ENCODE peak calls at places on chromosome 12, in seven cellular contexts. E, D, O, P, U, B and Z are unnamed samples.

GRCh38 chr12:92438641-92439396 is 264.0 kb upstream of the PLEKHG7 start:
- DNase-seq in E (no peak), D (peak; percentile 25), O (no peak), P (no peak), U (peak; percentile 9), B (no peak), Z (no peak)

GRCh38 chr12:113196996-113197395 is 11.5 kb downstream of the RITA1 start:
- DNase-seq in E (no peak), D (peak; percentile 71), O (peak; percentile 74), P (no peak), U (peak; percentile 63), B (peak; percentile 91), Z (peak; percentile 82)

GRCh38 chr12:31390991-31391390 is 65.0 kb upstream of the SINHCAF start:
- DNase-seq in E (no peak), D (no peak), O (no peak), P (no peak), U (peak; percentile 9), B (peak; percentile 66), Z (no peak)

GRCh38 chr12:67650528-67651379 is 2.2 kb downstream of the DYRK2 start:
- DNase-seq in E (no peak), D (no peak), O (no peak), P (no peak), U (no peak), B (peak; percentile 69), Z (no peak)

GRCh38 chr12:94165670-94166069 is 17.3 kb downstream of the PLXNC1 start:
- DNase-seq in E (no peak), D (no peak), O (no peak), P (no peak), U (no peak), B (no peak), Z (no peak)

GRCh38 chr12:121295123-121295745 is 1.3 kb downstream of the CAMKK2 start:
- DNase-seq in E (no peak), D (peak; percentile 49), O (no peak), P (no peak), U (peak; percentile 59), B (peak; percentile 77), Z (no peak)

GRCh38 chr12:50083301-50083700 is 1.8 kb upstream of the SMARCD1 start:
- DNase-seq in E (no peak), D (no peak), O (no peak), P (no peak), U (no peak), B (no peak), Z (no peak)

GRCh38 chr12:77760271-77761025 is 70.2 kb upstream of the NAV3 start:
- DNase-seq in E (no peak), D (no peak), O (no peak), P (no peak), U (no peak), B (no peak), Z (no peak)

GRCh38 chr12:11877102-11877826 is 193.5 kb upstream of the BCL2L14 start:
- DNase-seq in E (no peak), D (no peak), O (no peak), P (no peak), U (no peak), B (no peak), Z (no peak)

GRCh38 chr12:29499235-29499634 is 1.7 kb upstream of the OVCH1 start:
- DNase-seq in E (no peak), D (no peak), O (no peak), P (no peak), U (no peak), B (no peak), Z (no peak)

GRCh38 chr12:109878247-109878625 is 2.1 kb downstream of the GLTP start:
- DNase-seq in E (no peak), D (no peak), O (no peak), P (no peak), U (no peak), B (no peak), Z (no peak)

GRCh38 chr12:41293011-41293410 is 104.9 kb downstream of the PDZRN4 start:
- DNase-seq in E (no peak), D (no peak), O (no peak), P (no peak), U (no peak), B (no peak), Z (no peak)

GRCh38 chr12:76790564-76791552 is 26.9 kb downstream of the ZDHHC17 start:
- DNase-seq in E (no peak), D (peak; percentile 42), O (no peak), P (no peak), U (peak; percentile 46), B (no peak), Z (no peak)

GRCh38 chr12:21324551-21324950 is 10.2 kb downstream of the SLCO1A2 start:
- DNase-seq in E (no peak), D (no peak), O (no peak), P (no peak), U (peak; percentile 64), B (no peak), Z (no peak)

GRCh38 chr12:109836916-109837315 is 3.7 kb upstream of the TRPV4 start:
- DNase-seq in E (no peak), D (no peak), O (no peak), P (no peak), U (no peak), B (peak; percentile 54), Z (no peak)

GRCh38 chr12:32303171-32303570 is 96.2 kb upstream of the FGD4 start:
- DNase-seq in E (no peak), D (no peak), O (no peak), P (no peak), U (no peak), B (no peak), Z (no peak)

GRCh38 chr12:19520646-19521045 is 81.4 kb downstream of the AEBP2 start:
- DNase-seq in E (no peak), D (no peak), O (no peak), P (no peak), U (no peak), B (no peak), Z (no peak)

GRCh38 chr12:18400186-18400585 is 138.9 kb downstream of the PIK3C2G start:
- DNase-seq in E (no peak), D (peak; percentile 16), O (no peak), P (no peak), U (no peak), B (no peak), Z (no peak)

GRCh38 chr12:120106151-120106550 is 10.4 kb downstream of the RAB35 start:
- DNase-seq in E (no peak), D (no peak), O (no peak), P (no peak), U (no peak), B (no peak), Z (no peak)

GRCh38 chr12:6278439-6279255 is 31.8 kb upstream of the PLEKHG6 start:
- DNase-seq in E (peak; percentile 88), D (peak; percentile 87), O (peak; percentile 88), P (peak; percentile 49), U (peak; percentile 92), B (peak; percentile 98), Z (peak; percentile 81)

GRCh38 chr12:6277982-6278438 is 32.5 kb upstream of the PLEKHG6 start:
- DNase-seq in E (no peak), D (no peak), O (peak; percentile 90), P (no peak), U (no peak), B (no peak), Z (peak; percentile 44)

GRCh38 chr12:6280053-6280469 is 30.4 kb upstream of the PLEKHG6 start:
- DNase-seq in E (no peak), D (no peak), O (peak; percentile 88), P (peak; percentile 45), U (no peak), B (peak; percentile 77), Z (no peak)

GRCh38 chr12:6279631-6280030 is 30.9 kb upstream of the PLEKHG6 start:
- DNase-seq in E (no peak), D (no peak), O (no peak), P (no peak), U (no peak), B (peak; percentile 66), Z (no peak)

GRCh38 chr12:6279256-6279628 is 31.2 kb upstream of the PLEKHG6 start:
- DNase-seq in E (no peak), D (no peak), O (no peak), P (no peak), U (no peak), B (peak; percentile 69), Z (no peak)
- H3K27me3 ChIP-seq in E (no peaks in the 10 kb centered on the region), D (no peaks in the 10 kb centered on the region), O (no peaks in the 10 kb centered on the region), P (no peaks in the 10 kb centered on the region), U (peaks cover 29% of the 10 kb centered on the region), B (peaks cover 12% of the 10 kb centered on the region), Z (no peaks in the 10 kb centered on the region)

GRCh38 chr12:59700145-59700435 is 104.3 kb downstream of the SLC16A7 start:
- DNase-seq in E (no peak), D (no peak), O (no peak), P (no peak), U (no peak), B (no peak), Z (no peak)
- H3K4me1 ChIP-seq in E (no peaks in the 10 kb centered on the region), D (peaks cover 11% of the 10 kb centered on the region), O (no peaks in the 10 kb centered on the region), P (no peaks in the 10 kb centered on the region), U (no peaks in the 10 kb centered on the region), B (no peaks in the 10 kb centered on the region), Z (no peaks in the 10 kb centered on the region)

GRCh38 chr12:70666364-70666763 is 29.1 kb upstream of the PTPRB start:
- DNase-seq in E (no peak), D (no peak), O (no peak), P (no peak), U (no peak), B (no peak), Z (no peak)
- H3K27me3 ChIP-seq in E (no peaks in the 10 kb centered on the region), D (no peaks in the 10 kb centered on the region), O (no peaks in the 10 kb centered on the region), P (no peaks in the 10 kb centered on the region), U (no peaks in the 10 kb centered on the region), B (no peaks in the 10 kb centered on the region), Z (no peaks in the 10 kb centered on the region)

DNA sequence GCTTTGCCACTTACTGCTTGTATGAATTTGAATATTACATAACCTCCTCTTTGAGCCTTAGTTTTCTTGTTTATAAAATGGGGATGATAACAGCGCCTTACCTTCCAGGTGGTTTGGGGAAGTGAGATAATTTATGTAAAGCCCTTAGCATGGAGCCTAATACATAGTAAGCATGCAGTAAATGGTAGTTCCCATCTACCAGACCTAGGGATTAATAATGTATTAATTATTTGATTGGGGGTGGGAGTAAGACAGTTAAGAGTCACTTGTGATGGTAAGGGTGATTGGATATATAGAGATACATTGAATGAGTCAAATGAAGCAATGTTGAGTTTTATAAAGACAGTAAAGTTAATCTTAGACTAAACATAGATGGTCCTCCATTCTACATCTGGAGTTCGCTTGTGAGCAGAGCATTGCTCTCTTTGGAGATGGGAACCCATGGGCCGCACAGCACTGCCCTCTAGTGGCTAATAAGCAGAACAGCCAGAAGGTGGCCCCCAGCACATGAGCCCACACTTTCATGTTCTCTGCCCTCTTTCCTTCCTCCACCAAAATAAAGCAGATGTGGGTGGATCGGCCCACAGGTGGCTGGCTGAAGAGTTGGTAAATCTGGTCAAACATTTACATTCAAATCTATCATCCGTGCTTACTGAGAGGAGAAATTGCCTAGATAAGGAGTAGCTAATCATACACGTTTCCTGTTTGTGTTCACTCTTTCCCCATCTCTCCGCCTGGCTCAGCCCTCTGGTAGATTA is 26.5 kb upstream of the TAMALIN start:
- DNase-seq in E (peak; percentile 40), D (peak; percentile 77), O (peak; percentile 68), P (no peak), U (peak; percentile 72), B (peak; percentile 90), Z (peak; percentile 73)
- H3K4me1 ChIP-seq in E (no peaks in the 10 kb centered on the region), D (peaks cover 12% of the 10 kb centered on the region), O (peaks cover 8% of the 10 kb centered on the region), P (peaks cover 6% of the 10 kb centered on the region), U (no peaks in the 10 kb centered on the region), B (peaks cover 11% of the 10 kb centered on the region), Z (no peaks in the 10 kb centered on the region)

DNA sequence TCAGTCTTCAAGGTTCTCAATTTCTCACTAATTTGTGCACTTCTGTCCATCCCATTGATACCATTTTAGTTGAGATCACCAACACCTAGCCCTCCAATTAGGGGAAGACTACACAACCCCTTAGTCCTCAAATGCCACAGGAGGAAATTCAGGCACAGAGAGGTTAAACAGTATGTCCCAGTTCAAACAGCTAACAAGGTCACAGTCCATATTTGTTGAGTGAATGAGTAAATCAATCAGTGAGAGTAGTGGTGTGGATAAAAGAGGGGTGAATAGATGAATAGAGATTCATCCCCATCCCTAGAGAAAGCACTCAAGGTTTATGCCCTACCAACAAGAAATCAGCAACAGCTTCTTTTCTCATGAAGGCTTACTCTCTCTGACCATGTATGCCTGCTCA is 94.2 kb upstream of the RIC8B start:
- DNase-seq in E (no peak), D (no peak), O (no peak), P (no peak), U (no peak), B (no peak), Z (no peak)
- H3K27me3 ChIP-seq in E (no peaks in the 10 kb centered on the region), D (no peaks in the 10 kb centered on the region), O (no peaks in the 10 kb centered on the region), P (no peaks in the 10 kb centered on the region), U (no peaks in the 10 kb centered on the region), B (no peaks in the 10 kb centered on the region), Z (no peaks in the 10 kb centered on the region)